ENCODE peak calls at places on chromosomes 6 and 20, in seven cellular contexts. E, C, K, S, U, Q and N are unnamed samples.

GRCh38 chr20:56566621-56567020 is 33.6 kb downstream of the FAM209B start:
- DNase-seq in K (no peak), U (peak), C (no peak), S (peak), E (no peak), Q (no peak), N (peak)

GRCh38 chr20:57944988-57945387 is 235.2 kb upstream of the PMEPA1 start:
- DNase-seq in C (no peak), Q (no peak), E (no peak), U (no peak), S (no peak), K (no peak), N (no peak)

GRCh38 chr6:149236584-149236983 is 80.9 kb upstream of the TAB2 start:
- DNase-seq in Q (peak), S (no peak), U (no peak), E (no peak), C (no peak), K (no peak), N (no peak)

GRCh38 chr20:33909331-33909921 is 84.3 kb upstream of the RALY start:
- DNase-seq in U (peak), Q (no peak), S (no peak), E (no peak), C (no peak), K (peak), N (peak)

GRCh38 chr20:2759603-2760360 is 40.6 kb downstream of the CPXM1 start:
- DNase-seq in E (no peak), C (peak), U (no peak), K (no peak), S (no peak), Q (no peak), N (no peak)

GRCh38 chr20:62426678-62427077 is 661 bp downstream of the RBBP8NL start:
- DNase-seq in S (no peak), E (peak), K (no peak), Q (no peak), C (no peak), U (peak), N (peak)

GRCh38 chr6:3165631-3166534 is 8.5 kb upstream of the TUBB2A start:
- DNase-seq in E (peak), K (peak), U (peak), C (no peak), S (no peak), Q (no peak), N (peak)

GRCh38 chr20:58871533-58872102 is 19.1 kb downstream of the GNAS start:
- DNase-seq in E (no peak), Q (no peak), C (no peak), K (no peak), S (no peak), U (peak), N (no peak)

GRCh38 chr20:17944854-17945474 is 23.6 kb downstream of the SNX5 start:
- DNase-seq in U (no peak), C (no peak), K (no peak), S (no peak), Q (no peak), E (no peak), N (no peak)

GRCh38 chr6:121142093-121142492 is 192.2 kb downstream of the TBC1D32 start:
- DNase-seq in Q (no peak), E (no peak), S (no peak), C (no peak), K (peak), U (peak), N (no peak)
- TF ChIP-seq EZH2phosphoT487 in Q (no peak), E (no peak), S (no peak), C (no peak), K (no peak), U (no peak), N (no peak)

GRCh38 chr20:39016076-39016475 is 53.9 kb downstream of the DHX35 start:
- DNase-seq in S (no peak), C (no peak), Q (no peak), K (no peak), U (no peak), E (no peak), N (no peak)

GRCh38 chr20:39021748-39022147 is 59.6 kb downstream of the DHX35 start:
- DNase-seq in U (no peak), E (no peak), K (no peak), Q (no peak), S (no peak), C (no peak), N (no peak)

GRCh38 chr20:39016496-39016895 is 54.4 kb downstream of the DHX35 start:
- DNase-seq in S (no peak), Q (no peak), K (no peak), C (no peak), E (no peak), U (peak), N (no peak)

GRCh38 chr20:39019805-39020325 is 57.7 kb downstream of the DHX35 start:
- DNase-seq in S (peak), E (no peak), K (no peak), C (no peak), Q (no peak), U (peak), N (no peak)
- TF ChIP-seq EZH2phosphoT487 in S (no peak), E (no peak), K (no peak), C (no peak), Q (no peak), U (no peak), N (no peak)

GRCh38 chr6:26243742-26244141 is 121.3 kb upstream of the BTN3A2 start:
- DNase-seq in E (no peak), S (no peak), U (peak), C (no peak), K (no peak), Q (no peak), N (peak)

GRCh38 chr6:26240981-26241770 is 123.8 kb upstream of the BTN3A2 start:
- DNase-seq in K (peak), E (peak), U (no peak), C (no peak), S (no peak), Q (no peak), N (no peak)

GRCh38 chr6:26235240-26235730 is 129.7 kb upstream of the BTN3A2 start:
- DNase-seq in E (no peak), U (peak), S (peak), Q (no peak), C (peak), K (no peak), N (no peak)

GRCh38 chr6:26243132-26243531 is 121.9 kb upstream of the BTN3A2 start:
- DNase-seq in S (no peak), E (no peak), K (no peak), Q (no peak), U (peak), C (no peak), N (peak)

DNA sequence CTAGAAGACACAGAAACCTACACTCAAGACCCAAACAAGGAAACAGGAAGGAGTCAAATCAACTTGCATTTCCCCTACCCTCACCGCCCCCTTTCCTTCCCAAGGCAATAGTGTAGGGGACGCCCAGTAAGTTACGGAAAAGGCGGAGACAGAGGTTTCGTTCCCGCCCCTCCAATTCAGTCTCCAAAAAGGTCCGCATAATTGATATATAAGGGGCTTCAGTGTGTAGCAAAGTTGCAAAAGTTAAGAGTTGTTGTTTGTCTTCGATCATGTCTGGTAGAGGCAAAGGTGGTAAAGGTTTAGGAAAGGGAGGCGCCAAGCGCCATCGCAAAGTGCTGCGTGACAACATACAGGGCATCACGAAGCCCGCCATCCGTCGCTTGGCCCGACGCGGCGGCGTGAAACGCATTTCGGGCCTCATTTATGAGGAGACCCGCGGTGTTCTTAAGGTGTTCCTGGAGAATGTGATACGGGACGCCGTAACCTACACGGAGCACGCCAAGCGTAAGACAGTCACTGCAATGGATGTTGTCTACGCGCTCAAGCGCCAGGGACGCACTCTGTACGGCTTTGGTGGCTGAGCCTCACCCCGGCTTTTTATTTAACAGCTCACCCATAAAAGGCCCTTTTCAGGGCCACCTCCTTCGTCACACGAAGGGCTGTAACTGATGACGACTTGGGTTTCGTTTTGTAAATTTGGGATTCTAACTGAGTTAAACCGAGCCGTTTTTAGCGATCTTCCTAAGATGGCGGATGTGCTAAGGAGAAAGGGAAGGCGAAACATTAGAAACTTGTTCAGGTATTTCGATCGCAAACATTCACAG is 124.6 kb upstream of the BTN3A2 start:
- DNase-seq in K (peak), E (peak), U (no peak), S (no peak), Q (peak), C (no peak), N (peak)
- TF ChIP-seq EZH2phosphoT487 in K (no peak), E (no peak), U (no peak), S (no peak), Q (no peak), C (no peak), N (no peak)

GRCh38 chr6:150713876-150714275 is 114.2 kb downstream of the PLEKHG1 start:
- DNase-seq in U (no peak), C (no peak), K (no peak), Q (no peak), E (no peak), S (no peak), N (no peak)
- TF ChIP-seq EZH2phosphoT487 in U (no peak), C (no peak), K (no peak), Q (no peak), E (no peak), S (no peak), N (no peak)

GRCh38 chr6:19788684-19789083 is 48.5 kb upstream of the ID4 start:
- DNase-seq in U (no peak), K (no peak), C (no peak), Q (no peak), S (no peak), E (no peak), N (no peak)
- TF ChIP-seq EZH2phosphoT487 in U (no peak), K (no peak), C (no peak), Q (no peak), S (no peak), E (no peak), N (no peak)

DNA sequence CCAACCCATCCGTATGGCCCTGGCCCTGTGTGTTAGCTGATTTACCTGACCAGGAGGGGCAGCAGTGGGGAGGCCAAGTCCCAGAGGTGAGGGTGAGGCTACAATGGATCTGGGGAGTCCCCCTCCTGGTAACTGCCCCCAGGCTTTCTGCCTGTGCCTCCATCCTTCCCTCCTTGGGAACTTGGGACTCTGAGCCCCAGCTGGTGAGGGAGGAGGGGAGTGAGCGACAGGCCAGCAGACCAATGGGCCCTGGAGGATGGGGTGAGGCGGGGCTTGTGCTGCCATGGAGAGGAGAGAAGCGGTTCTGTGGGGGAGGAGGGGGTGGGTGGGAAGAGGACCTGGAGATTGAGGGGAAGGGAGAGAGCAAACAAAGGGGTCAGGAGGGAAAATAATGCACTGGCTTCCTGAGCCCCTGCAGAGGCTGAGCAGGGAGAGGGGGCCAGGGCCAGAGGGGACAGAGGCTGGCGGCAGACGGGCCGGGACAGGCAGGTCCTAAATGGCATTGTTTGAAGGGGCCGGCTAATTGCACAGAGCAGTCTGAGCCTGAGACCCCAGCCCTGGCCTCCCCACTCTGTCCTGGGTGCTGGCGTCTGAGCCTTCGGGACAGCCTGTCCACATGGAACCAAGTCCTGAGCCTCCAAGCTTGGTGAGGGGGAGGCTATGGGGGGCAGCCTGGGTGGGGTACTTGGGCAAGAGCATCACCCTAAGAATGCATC is 17.5 kb downstream of the DNMT3B start:
- DNase-seq in S (no peak), E (peak), K (no peak), C (no peak), U (no peak), Q (peak), N (no peak)
- TF ChIP-seq EZH2phosphoT487 in S (no peak), E (no peak), K (no peak), C (no peak), U (no peak), Q (no peak), N (no peak)

GRCh38 chr6:37273697-37274096 is 15.8 kb upstream of the TMEM217 start:
- DNase-seq in K (no peak), S (no peak), U (no peak), C (no peak), Q (no peak), E (no peak), N (no peak)
- TF ChIP-seq EZH2phosphoT487 in K (no peak), S (no peak), U (no peak), C (no peak), Q (no peak), E (no peak), N (no peak)